ENCODE peak calls at places on chromosomes 7 and 10, in eight cellular contexts. One of them, this sample, is unnamed.

GRCh38 chr10:87054373-87055295 is 34.5 kb downstream of the FAM25A start:
- DNase-seq in mesenchymal stem cell: peak
- DNase-seq in T-helper 2 cell: no peak
- DNase-seq in posterior vena cava: no peak
- DNase-seq in NCI-H1436: no peak
- DNase-seq in EH: peak
- DNase-seq in testis: no peak
- DNase-seq in CD4-positive, alpha-beta memory T cell: no peak
- DNase-seq in this sample: peak

GRCh38 chr7:138208010-138208634 is 131.9 kb downstream of the AKR1D1 start:
- DNase-seq in mesenchymal stem cell: no peak
- DNase-seq in T-helper 2 cell: no peak
- DNase-seq in posterior vena cava: no peak
- DNase-seq in NCI-H1436: no peak
- DNase-seq in EH: no peak
- DNase-seq in testis: no peak
- DNase-seq in CD4-positive, alpha-beta memory T cell: no peak
- DNase-seq in this sample: no peak

GRCh38 chr7:143979999-143980398 is 20.1 kb upstream of the OR6B1 start:
- DNase-seq in mesenchymal stem cell: no peak
- DNase-seq in T-helper 2 cell: no peak
- DNase-seq in posterior vena cava: no peak
- DNase-seq in NCI-H1436: no peak
- DNase-seq in EH: no peak
- DNase-seq in testis: no peak
- DNase-seq in CD4-positive, alpha-beta memory T cell: no peak
- DNase-seq in this sample: peak

GRCh38 chr7:70752794-70753241 is 379.1 kb upstream of the GALNT17 start:
- DNase-seq in mesenchymal stem cell: peak
- DNase-seq in T-helper 2 cell: no peak
- DNase-seq in posterior vena cava: no peak
- DNase-seq in NCI-H1436: no peak
- DNase-seq in EH: peak
- DNase-seq in testis: no peak
- DNase-seq in CD4-positive, alpha-beta memory T cell: no peak
- DNase-seq in this sample: peak

GRCh38 chr10:47019546-47019945 is 108.3 kb downstream of the PTPN20 start:
- DNase-seq in mesenchymal stem cell: no peak
- DNase-seq in T-helper 2 cell: no peak
- DNase-seq in posterior vena cava: no peak
- DNase-seq in NCI-H1436: no peak
- DNase-seq in EH: no peak
- DNase-seq in testis: no peak
- DNase-seq in CD4-positive, alpha-beta memory T cell: no peak
- DNase-seq in this sample: no peak

GRCh38 chr10:124578231-124579002 is 116.8 kb downstream of the LHPP start:
- DNase-seq in mesenchymal stem cell: no peak
- DNase-seq in T-helper 2 cell: no peak
- DNase-seq in posterior vena cava: peak
- DNase-seq in NCI-H1436: peak
- DNase-seq in EH: no peak
- DNase-seq in testis: no peak
- DNase-seq in CD4-positive, alpha-beta memory T cell: no peak
- DNase-seq in this sample: no peak

GRCh38 chr10:91389636-91390512 is 20.3 kb upstream of the HECTD2 start:
- DNase-seq in mesenchymal stem cell: peak
- DNase-seq in T-helper 2 cell: no peak
- DNase-seq in posterior vena cava: no peak
- DNase-seq in NCI-H1436: peak
- DNase-seq in EH: peak
- DNase-seq in testis: no peak
- DNase-seq in CD4-positive, alpha-beta memory T cell: peak
- DNase-seq in this sample: peak

GRCh38 chr7:76216683-76217082 is 15.0 kb downstream of the SRRM3 start:
- DNase-seq in mesenchymal stem cell: no peak
- DNase-seq in T-helper 2 cell: no peak
- DNase-seq in posterior vena cava: no peak
- DNase-seq in NCI-H1436: no peak
- DNase-seq in EH: no peak
- DNase-seq in testis: no peak
- DNase-seq in CD4-positive, alpha-beta memory T cell: no peak
- DNase-seq in this sample: no peak

GRCh38 chr7:11261470-11261869 is 287.8 kb downstream of the PHF14 start:
- DNase-seq in mesenchymal stem cell: peak
- DNase-seq in T-helper 2 cell: no peak
- DNase-seq in posterior vena cava: no peak
- DNase-seq in NCI-H1436: peak
- DNase-seq in EH: no peak
- DNase-seq in testis: no peak
- DNase-seq in CD4-positive, alpha-beta memory T cell: no peak
- DNase-seq in this sample: no peak

GRCh38 chr10:87505366-87506113 is 847 bp downstream of the MINPP1 start:
- DNase-seq in mesenchymal stem cell: peak
- DNase-seq in T-helper 2 cell: peak
- DNase-seq in posterior vena cava: peak
- DNase-seq in NCI-H1436: peak
- DNase-seq in EH: peak
- DNase-seq in testis: peak
- DNase-seq in CD4-positive, alpha-beta memory T cell: peak
- DNase-seq in this sample: peak

GRCh38 chr10:132291826-132292225 is 15.9 kb downstream of the STK32C start:
- DNase-seq in mesenchymal stem cell: no peak
- DNase-seq in T-helper 2 cell: no peak
- DNase-seq in posterior vena cava: peak
- DNase-seq in NCI-H1436: no peak
- DNase-seq in EH: no peak
- DNase-seq in testis: no peak
- DNase-seq in CD4-positive, alpha-beta memory T cell: no peak
- DNase-seq in this sample: no peak

GRCh38 chr10:60967854-60968484 is 24.0 kb upstream of the RHOBTB1 start:
- DNase-seq in mesenchymal stem cell: no peak
- DNase-seq in T-helper 2 cell: no peak
- DNase-seq in posterior vena cava: no peak
- DNase-seq in NCI-H1436: no peak
- DNase-seq in EH: no peak
- DNase-seq in testis: no peak
- DNase-seq in CD4-positive, alpha-beta memory T cell: no peak
- DNase-seq in this sample: no peak

GRCh38 chr7:28718042-28718452 is 240.1 kb downstream of the TRIL start:
- DNase-seq in mesenchymal stem cell: no peak
- DNase-seq in T-helper 2 cell: no peak
- DNase-seq in posterior vena cava: no peak
- DNase-seq in NCI-H1436: no peak
- DNase-seq in EH: no peak
- DNase-seq in testis: peak
- DNase-seq in CD4-positive, alpha-beta memory T cell: no peak
- DNase-seq in this sample: peak

GRCh38 chr7:155696747-155697146 is 52.3 kb downstream of the RBM33 start:
- DNase-seq in mesenchymal stem cell: no peak
- DNase-seq in T-helper 2 cell: no peak
- DNase-seq in posterior vena cava: no peak
- DNase-seq in NCI-H1436: no peak
- DNase-seq in EH: no peak
- DNase-seq in testis: no peak
- DNase-seq in CD4-positive, alpha-beta memory T cell: no peak
- DNase-seq in this sample: no peak

GRCh38 chr10:29067161-29067560 is 221.7 kb upstream of the LYZL1 start:
- DNase-seq in mesenchymal stem cell: peak
- DNase-seq in T-helper 2 cell: no peak
- DNase-seq in posterior vena cava: no peak
- DNase-seq in NCI-H1436: no peak
- DNase-seq in EH: peak
- DNase-seq in testis: no peak
- DNase-seq in CD4-positive, alpha-beta memory T cell: no peak
- DNase-seq in this sample: peak